ENCODE peak calls at places on chromosomes 13 and 19, in six cellular contexts. One of them, this sample, is unnamed.

GRCh38 chr13:70604448-70604847 is 496.2 kb upstream of the KLHL1 start:
- DNase-seq in A549: no peak
- DNase-seq in GM23338: peak; percentile 23
- DNase-seq in breast epithelium: no peak
- DNase-seq in left lung: no peak
- DNase-seq in IMR-90: no peak
- DNase-seq in this sample: no peak

GRCh38 chr13:80840313-80840976 is 499.5 kb upstream of the SPRY2 start:
- DNase-seq in A549: no peak
- DNase-seq in GM23338: peak; percentile 39
- DNase-seq in breast epithelium: no peak
- DNase-seq in left lung: no peak
- DNase-seq in IMR-90: no peak
- DNase-seq in this sample: peak; percentile 72

GRCh38 chr13:98508280-98509074 is 68.4 kb downstream of the STK24 start:
- DNase-seq in A549: peak; percentile 48
- DNase-seq in GM23338: no peak
- DNase-seq in breast epithelium: no peak
- DNase-seq in left lung: no peak
- DNase-seq in IMR-90: peak; percentile 79
- DNase-seq in this sample: peak; percentile 87

GRCh38 chr19:44718441-44719261 is 19.7 kb downstream of the CEACAM16 start:
- DNase-seq in A549: peak; percentile 95
- DNase-seq in GM23338: peak; percentile 95
- DNase-seq in breast epithelium: peak; percentile 85
- DNase-seq in left lung: peak; percentile 66
- DNase-seq in IMR-90: peak; percentile 56
- DNase-seq in this sample: peak; percentile 35

GRCh38 chr19:10797078-10797477 is 38.9 kb downstream of the TMED1 start:
- DNase-seq in A549: no peak
- DNase-seq in GM23338: no peak
- DNase-seq in breast epithelium: no peak
- DNase-seq in left lung: no peak
- DNase-seq in IMR-90: no peak
- DNase-seq in this sample: no peak

GRCh38 chr19:35309481-35310279 is 17.7 kb downstream of the MAG start:
- DNase-seq in A549: no peak
- DNase-seq in GM23338: no peak
- DNase-seq in breast epithelium: no peak
- DNase-seq in left lung: no peak
- DNase-seq in IMR-90: peak; percentile 16
- DNase-seq in this sample: no peak

GRCh38 chr13:71499235-71499634 is 367.8 kb downstream of the DACH1 start:
- DNase-seq in A549: no peak
- DNase-seq in GM23338: no peak
- DNase-seq in breast epithelium: no peak
- DNase-seq in left lung: no peak
- DNase-seq in IMR-90: no peak
- DNase-seq in this sample: no peak

GRCh38 chr13:111876506-111876905 is 190.4 kb upstream of the SOX1 start:
- DNase-seq in A549: no peak
- DNase-seq in GM23338: no peak
- DNase-seq in breast epithelium: no peak
- DNase-seq in left lung: no peak
- DNase-seq in IMR-90: no peak
- DNase-seq in this sample: no peak

GRCh38 chr19:50460161-50460765 is 16.0 kb upstream of the EMC10 start:
- DNase-seq in A549: peak; percentile 84
- DNase-seq in GM23338: peak; percentile 25
- DNase-seq in breast epithelium: no peak
- DNase-seq in left lung: no peak
- DNase-seq in IMR-90: peak; percentile 50
- DNase-seq in this sample: peak; percentile 43

GRCh38 chr13:92826197-92826596 is 400.4 kb upstream of the GPC6 start:
- DNase-seq in A549: no peak
- DNase-seq in GM23338: no peak
- DNase-seq in breast epithelium: no peak
- DNase-seq in left lung: no peak
- DNase-seq in IMR-90: no peak
- DNase-seq in this sample: no peak

GRCh38 chr19:38039966-38040365 is 133.0 kb downstream of the SIPA1L3 start:
- DNase-seq in A549: peak; percentile 86
- DNase-seq in GM23338: no peak
- DNase-seq in breast epithelium: no peak
- DNase-seq in left lung: no peak
- DNase-seq in IMR-90: peak; percentile 99
- DNase-seq in this sample: peak; percentile 92

GRCh38 chr13:95671597-95671996 is 5.3 kb upstream of the DNAJC3 start:
- DNase-seq in A549: no peak
- DNase-seq in GM23338: no peak
- DNase-seq in breast epithelium: no peak
- DNase-seq in left lung: no peak
- DNase-seq in IMR-90: no peak
- DNase-seq in this sample: no peak

GRCh38 chr19:38665950-38666661 is 18.7 kb downstream of the ACTN4 start:
- DNase-seq in A549: peak; percentile 86
- DNase-seq in GM23338: peak; percentile 98
- DNase-seq in breast epithelium: peak; percentile 70
- DNase-seq in left lung: peak; percentile 72
- DNase-seq in IMR-90: peak; percentile 51
- DNase-seq in this sample: no peak

GRCh38 chr13:91369432-91369831 is 21.9 kb downstream of the MIR17HG start:
- DNase-seq in A549: no peak
- DNase-seq in GM23338: no peak
- DNase-seq in breast epithelium: no peak
- DNase-seq in left lung: no peak
- DNase-seq in IMR-90: peak; percentile 28
- DNase-seq in this sample: peak; percentile 48

GRCh38 chr19:36141039-36141914 is 1.4 kb downstream of the CAPNS1 start:
- DNase-seq in A549: peak; percentile 96
- DNase-seq in GM23338: peak; percentile 98
- DNase-seq in breast epithelium: peak; percentile 89
- DNase-seq in left lung: peak; percentile 86
- DNase-seq in IMR-90: peak; percentile 76
- DNase-seq in this sample: peak; percentile 86

GRCh38 chr13:67330149-67330548 is 100.0 kb upstream of the PCDH9 start:
- DNase-seq in A549: no peak
- DNase-seq in GM23338: no peak
- DNase-seq in breast epithelium: no peak
- DNase-seq in left lung: no peak
- DNase-seq in IMR-90: no peak
- DNase-seq in this sample: no peak

GRCh38 chr13:33636955-33637670 is 180.8 kb upstream of the RFC3 start:
- DNase-seq in A549: no peak
- DNase-seq in GM23338: no peak
- DNase-seq in breast epithelium: no peak
- DNase-seq in left lung: no peak
- DNase-seq in IMR-90: peak; percentile 8
- DNase-seq in this sample: no peak

GRCh38 chr13:111895896-111896821 is 170.8 kb upstream of the SOX1 start:
- DNase-seq in A549: no peak
- DNase-seq in GM23338: no peak
- DNase-seq in breast epithelium: peak; percentile 30
- DNase-seq in left lung: no peak
- DNase-seq in IMR-90: no peak
- DNase-seq in this sample: no peak

GRCh38 chr19:13588953-13589833 is 82.9 kb upstream of the CACNA1A start:
- DNase-seq in A549: peak; percentile 65
- DNase-seq in GM23338: peak; percentile 83
- DNase-seq in breast epithelium: peak; percentile 69
- DNase-seq in left lung: peak; percentile 56
- DNase-seq in IMR-90: peak; percentile 41
- DNase-seq in this sample: peak; percentile 53

GRCh38 chr19:30222993-30223865 is 149.0 kb upstream of the ZNF536 start:
- DNase-seq in A549: no peak
- DNase-seq in GM23338: peak; percentile 63
- DNase-seq in breast epithelium: no peak
- DNase-seq in left lung: no peak
- DNase-seq in IMR-90: no peak
- DNase-seq in this sample: no peak

GRCh38 chr19:48539503-48540096 is 12.4 kb upstream of the SULT2B1 start:
- DNase-seq in A549: peak; percentile 94
- DNase-seq in GM23338: no peak
- DNase-seq in breast epithelium: no peak
- DNase-seq in left lung: no peak
- DNase-seq in IMR-90: peak; percentile 82
- DNase-seq in this sample: peak; percentile 33

GRCh38 chr19:7203317-7203716 is 90.9 kb downstream of the INSR start:
- DNase-seq in A549: no peak
- DNase-seq in GM23338: no peak
- DNase-seq in breast epithelium: no peak
- DNase-seq in left lung: no peak
- DNase-seq in IMR-90: no peak
- DNase-seq in this sample: no peak

GRCh38 chr19:45767410-45767880 is 1.6 kb downstream of the SIX5 start:
- DNase-seq in A549: peak; percentile 74
- DNase-seq in GM23338: peak; percentile 79
- DNase-seq in breast epithelium: peak; percentile 84
- DNase-seq in left lung: peak; percentile 81
- DNase-seq in IMR-90: peak; percentile 89
- DNase-seq in this sample: peak; percentile 88

GRCh38 chr13:75704942-75705320 is 68.8 kb downstream of the LMO7 start:
- DNase-seq in A549: peak; percentile 64
- DNase-seq in GM23338: peak; percentile 47
- DNase-seq in breast epithelium: peak; percentile 51
- DNase-seq in left lung: peak; percentile 67
- DNase-seq in IMR-90: no peak
- DNase-seq in this sample: no peak

GRCh38 chr13:24251525-24251924 is 57.9 kb upstream of the C1QTNF9 start:
- DNase-seq in A549: no peak
- DNase-seq in GM23338: no peak
- DNase-seq in breast epithelium: no peak
- DNase-seq in left lung: no peak
- DNase-seq in IMR-90: no peak
- DNase-seq in this sample: no peak

GRCh38 chr19:5130371-5131030 is 161.6 kb downstream of the KDM4B start:
- DNase-seq in A549: no peak
- DNase-seq in GM23338: no peak
- DNase-seq in breast epithelium: no peak
- DNase-seq in left lung: no peak
- DNase-seq in IMR-90: no peak
- DNase-seq in this sample: no peak

DNA sequence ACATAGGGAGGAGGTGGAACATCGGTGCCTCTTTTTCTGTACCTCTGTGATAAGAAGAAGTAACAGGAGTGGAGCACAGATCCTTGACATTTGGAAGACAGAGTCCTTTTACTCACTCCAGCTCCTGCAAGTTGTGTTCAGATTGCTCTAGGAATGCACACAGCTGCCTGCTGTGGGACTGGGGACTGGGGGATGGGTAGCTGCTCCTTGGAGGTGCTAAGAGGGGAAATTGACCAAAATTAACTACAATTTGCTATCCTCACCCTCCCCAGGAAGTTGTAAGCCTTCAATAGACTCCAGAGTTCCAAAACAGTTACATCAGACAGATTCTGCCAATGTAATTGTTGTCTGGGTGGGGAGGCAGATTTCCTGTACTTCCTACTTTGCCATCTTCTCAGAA is 317.9 kb downstream of the MTUS2 start:
- DNase-seq in A549: no peak
- DNase-seq in GM23338: no peak
- DNase-seq in breast epithelium: no peak
- DNase-seq in left lung: no peak
- DNase-seq in IMR-90: no peak
- DNase-seq in this sample: no peak
- H3K4me3 ChIP-seq in A549: no peak overlapping the region
- H3K4me3 ChIP-seq in GM23338: no peak overlapping the region
- H3K4me3 ChIP-seq in breast epithelium: no peak overlapping the region
- H3K4me3 ChIP-seq in left lung: no peak overlapping the region
- H3K4me3 ChIP-seq in IMR-90: no peak overlapping the region
- H3K4me3 ChIP-seq in this sample: no peak overlapping the region

GRCh38 chr19:46845959-46846459 is 4.6 kb downstream of the AP2S1 start:
- DNase-seq in A549: no peak
- DNase-seq in GM23338: no peak
- DNase-seq in breast epithelium: no peak
- DNase-seq in left lung: no peak
- DNase-seq in IMR-90: no peak
- DNase-seq in this sample: no peak
- H3K4me3 ChIP-seq in A549: no peak overlapping the region
- H3K4me3 ChIP-seq in GM23338: no peak overlapping the region
- H3K4me3 ChIP-seq in breast epithelium: no peak overlapping the region
- H3K4me3 ChIP-seq in left lung: no peak overlapping the region
- H3K4me3 ChIP-seq in IMR-90: no peak overlapping the region
- H3K4me3 ChIP-seq in this sample: no peak overlapping the region

DNA sequence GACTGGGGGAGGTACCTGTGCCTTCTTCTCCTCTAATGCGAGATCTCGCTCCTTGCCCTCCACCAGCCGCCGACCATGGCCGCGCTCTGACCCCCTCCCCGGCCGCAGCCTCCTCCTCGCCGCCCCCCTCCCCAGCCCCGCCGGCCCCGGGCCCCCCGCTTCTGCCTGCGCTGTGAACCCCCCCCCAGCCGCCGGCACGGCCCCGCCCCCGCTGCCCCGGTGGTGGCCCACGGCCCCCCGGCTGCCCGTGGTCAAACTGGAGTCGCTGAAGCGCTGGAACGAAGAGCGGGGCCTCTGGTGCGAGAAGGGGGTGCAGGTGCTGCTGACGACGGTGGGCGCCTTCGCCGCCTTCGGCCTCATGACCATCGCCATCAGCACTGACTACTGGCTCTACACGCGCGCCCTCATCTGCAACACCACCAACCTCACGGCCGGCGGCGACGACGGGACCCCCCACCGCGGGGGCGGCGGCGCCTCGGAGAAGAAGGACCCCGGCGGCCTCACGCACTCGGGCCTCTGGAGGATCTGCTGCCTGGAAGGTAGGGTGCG is at the start of gene CACNG8:
- DNase-seq in A549: no peak
- DNase-seq in GM23338: peak; percentile 54
- DNase-seq in breast epithelium: no peak
- DNase-seq in left lung: no peak
- DNase-seq in IMR-90: no peak
- DNase-seq in this sample: no peak
- H3K4me3 ChIP-seq in A549: peak within 1 kb of the TSS; percentile 46
- H3K4me3 ChIP-seq in GM23338: peak within 1 kb of the TSS; percentile 98
- H3K4me3 ChIP-seq in breast epithelium: no peak within 1 kb of the TSS
- H3K4me3 ChIP-seq in left lung: no peak within 1 kb of the TSS
- H3K4me3 ChIP-seq in IMR-90: no peak within 1 kb of the TSS
- H3K4me3 ChIP-seq in this sample: peak within 1 kb of the TSS; percentile 12

DNA sequence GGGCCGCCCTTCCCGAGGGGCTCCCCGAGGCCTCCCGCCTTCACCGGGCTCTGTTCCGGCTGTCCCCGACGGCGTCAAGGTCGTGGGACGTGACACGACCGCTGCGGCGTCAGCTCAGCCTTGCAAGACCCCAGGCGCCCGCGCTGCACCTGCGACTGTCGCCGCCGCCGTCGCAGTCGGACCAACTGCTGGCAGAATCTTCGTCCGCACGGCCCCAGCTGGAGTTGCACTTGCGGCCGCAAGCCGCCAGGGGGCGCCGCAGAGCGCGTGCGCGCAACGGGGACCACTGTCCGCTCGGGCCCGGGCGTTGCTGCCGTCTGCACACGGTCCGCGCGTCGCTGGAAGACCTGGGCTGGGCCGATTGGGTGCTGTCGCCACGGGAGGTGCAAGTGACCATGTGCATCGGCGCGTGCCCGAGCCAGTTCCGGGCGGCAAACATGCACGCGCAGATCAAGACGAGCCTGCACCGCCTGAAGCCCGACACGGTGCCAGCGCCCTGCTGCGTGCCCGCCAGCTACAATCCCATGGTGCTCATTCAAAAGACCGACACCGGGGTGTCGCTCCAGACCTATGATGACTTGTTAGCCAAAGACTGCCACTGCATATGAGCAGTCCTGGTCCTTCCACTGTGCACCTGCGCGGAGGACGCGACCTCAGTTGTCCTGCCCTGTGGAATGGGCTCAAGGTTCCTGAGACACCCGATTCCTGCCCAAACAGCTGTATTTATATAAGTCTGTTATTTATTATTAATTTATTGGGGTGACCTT is 2.6 kb downstream of the GDF15 start:
- DNase-seq in A549: peak; percentile 72
- DNase-seq in GM23338: peak; percentile 85
- DNase-seq in breast epithelium: peak; percentile 85
- DNase-seq in left lung: peak; percentile 87
- DNase-seq in IMR-90: no peak
- DNase-seq in this sample: peak; percentile 56
- H3K4me3 ChIP-seq in A549: peak overlapping the region; percentile 98
- H3K4me3 ChIP-seq in GM23338: peak overlapping the region; percentile 50
- H3K4me3 ChIP-seq in breast epithelium: peak overlapping the region; percentile 65
- H3K4me3 ChIP-seq in left lung: peak overlapping the region; percentile 33
- H3K4me3 ChIP-seq in IMR-90: peak overlapping the region; percentile 13
- H3K4me3 ChIP-seq in this sample: peak overlapping the region; percentile 58

This sample was measured in astrocyte of the spinal cord.